ENCODE peak calls at places on chromosomes 11 and 22, in four cellular contexts. A is tibial artery, F is fibroblast of lung, J is cardiac muscle cell. K is an unnamed sample.

GRCh38 chr11:33867996-33868645 is 23.8 kb downstream of the LMO2 start:
- DNase-seq in A (no peak), F (no peak), J (no peak), K (no peak)

GRCh38 chr11:279966-280761 is 2.0 kb downstream of the NLRP6 start:
- DNase-seq in J (peak; percentile 47), F (no peak), A (peak; percentile 65), K (peak; percentile 51)

GRCh38 chr11:70460959-70461358 is 62.6 kb downstream of the CTTN start:
- DNase-seq in A (no peak), J (no peak), F (no peak), K (no peak)

GRCh38 chr22:38756631-38757463 is 1.0 kb upstream of the SUN2 start:
- DNase-seq in A (no peak), F (no peak), J (no peak), K (no peak)

GRCh38 chr11:28098257-28098656 is 9.7 kb downstream of the KIF18A start:
- DNase-seq in F (no peak), A (no peak), J (no peak), K (no peak)

GRCh38 chr11:130103296-130103814 is 33.7 kb downstream of the APLP2 start:
- DNase-seq in J (peak; percentile 92), F (peak; percentile 93), A (no peak), K (no peak)

GRCh38 chr11:16610738-16611388 is 127.6 kb upstream of the C11orf58 start:
- DNase-seq in J (no peak), A (no peak), F (no peak), K (no peak)

GRCh38 chr22:25845985-25846745 is 104.2 kb downstream of the MYO18B start:
- DNase-seq in A (no peak), J (no peak), F (no peak), K (no peak)

GRCh38 chr11:122439911-122440782 is 215.4 kb upstream of the UBASH3B start:
- DNase-seq in F (peak; percentile 83), A (peak; percentile 69), J (peak; percentile 70), K (peak; percentile 87)

GRCh38 chr11:127651175-127651887 is 650.8 kb upstream of the KIRREL3 start:
- DNase-seq in F (peak; percentile 83), A (no peak), J (no peak), K (no peak)

GRCh38 chr22:40289991-40290459 is 56.3 kb upstream of the ADSL start:
- DNase-seq in J (no peak), A (no peak), F (no peak), K (no peak)

GRCh38 chr22:27718186-27719032 is 83.1 kb downstream of the MN1 start:
- DNase-seq in J (peak; percentile 91), A (peak; percentile 89), F (peak; percentile 86), K (peak; percentile 45)

GRCh38 chr11:88398372-88399140 is 61.0 kb upstream of the CTSC start:
- DNase-seq in F (peak; percentile 46), J (peak; percentile 53), A (no peak), K (no peak)

DNA sequence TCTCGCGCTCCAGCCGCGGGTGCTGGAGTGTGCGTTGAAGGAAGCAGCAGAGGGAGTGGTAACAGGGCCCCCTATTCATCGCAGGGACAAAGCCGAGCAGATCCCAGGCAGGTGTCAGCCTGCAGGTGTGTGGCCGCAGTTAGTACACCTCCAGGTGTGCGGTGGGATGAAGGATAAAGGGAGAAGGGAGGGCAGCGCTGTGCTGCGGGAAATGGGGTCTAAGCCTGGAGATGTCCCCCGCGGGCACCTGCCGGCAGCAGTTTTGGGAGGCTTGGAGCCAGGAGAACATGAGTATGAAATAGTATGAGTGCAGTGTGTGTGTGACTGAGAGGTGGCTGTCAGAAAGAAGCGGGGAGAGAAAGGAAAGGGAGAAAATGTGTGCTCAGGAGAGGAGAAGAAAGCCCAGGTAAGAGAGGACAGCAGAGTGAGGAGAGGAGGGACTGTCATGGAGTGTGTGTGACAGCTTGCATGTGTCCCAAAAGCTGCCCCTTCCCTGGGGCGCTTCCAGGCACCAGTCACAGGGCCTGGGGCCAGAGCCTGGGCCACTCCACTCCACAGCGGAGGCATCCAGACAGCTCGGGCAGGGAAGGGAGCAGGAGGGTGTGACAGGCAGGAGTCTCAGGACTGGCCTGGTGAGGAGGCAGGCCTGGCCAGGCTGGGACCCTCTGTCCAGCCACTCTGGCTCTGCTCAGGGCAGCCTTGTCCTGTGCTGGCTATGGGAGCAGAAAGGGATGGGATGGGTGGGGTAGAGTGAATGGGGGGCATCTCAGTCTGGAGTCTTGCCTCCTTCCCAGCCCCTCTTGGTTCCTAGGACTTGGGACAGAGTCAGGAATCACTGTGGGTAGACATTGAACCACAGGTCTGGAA is 831 bp downstream of the MMP11 start:
- DNase-seq in A (no peak), J (no peak), F (no peak), K (no peak)
- H3K4me1 ChIP-seq in A (peaks cover 61% of the 10 kb centered on the region), J (peaks cover 17% of the 10 kb centered on the region), F (peaks cover 12% of the 10 kb centered on the region), K (peaks cover 38% of the 10 kb centered on the region)

DNA sequence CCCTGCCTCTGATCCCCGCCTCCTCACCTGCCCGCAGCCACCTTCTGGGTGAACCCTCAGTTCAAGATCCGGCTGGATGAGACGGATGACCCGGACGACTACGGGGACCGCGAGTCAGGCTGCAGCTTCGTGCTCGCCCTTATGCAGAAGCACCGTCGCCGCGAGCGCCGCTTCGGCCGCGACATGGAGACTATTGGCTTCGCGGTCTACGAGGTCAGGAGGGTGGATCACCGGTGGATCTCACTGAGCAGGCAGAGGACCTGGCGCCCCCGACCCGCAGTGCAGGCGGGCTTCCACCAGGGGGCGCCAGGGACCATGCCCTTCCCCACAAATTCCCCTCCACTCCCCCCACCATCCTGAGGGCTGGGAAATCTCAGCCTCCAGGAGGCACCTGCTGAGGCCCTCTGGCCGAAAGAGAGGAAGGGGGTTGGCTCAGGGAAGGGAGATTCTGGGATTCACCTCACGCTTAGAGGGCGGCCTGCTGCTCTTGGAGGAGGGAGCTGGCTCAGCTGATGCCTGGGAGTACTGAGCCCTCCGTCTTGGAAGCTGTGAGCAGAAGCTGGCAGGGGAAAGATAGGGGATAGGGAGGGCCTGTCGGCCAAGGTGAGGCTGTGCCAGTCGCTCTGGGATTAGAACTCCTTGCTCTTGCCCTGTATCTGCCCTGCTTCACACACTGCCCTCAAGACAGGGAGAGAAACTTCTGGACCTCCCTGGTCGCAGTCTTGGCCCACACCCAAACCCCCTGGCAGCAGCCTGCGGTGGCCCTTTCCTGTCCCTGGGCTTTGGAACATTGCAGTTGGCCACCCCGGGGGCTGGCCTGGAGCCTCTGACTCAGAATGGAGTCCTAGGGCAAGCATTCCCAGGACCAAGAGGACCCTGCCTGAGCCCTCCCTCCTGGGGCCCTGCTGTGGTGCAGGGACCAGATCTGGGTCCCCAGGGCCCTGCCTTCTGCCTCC is 23.2 kb downstream of the CAPN1 start:
- DNase-seq in J (peak; percentile 53), F (peak; percentile 25), A (peak; percentile 56), K (no peak)
- H3K4me3 ChIP-seq in J (no peak overlapping the region), F (no peak overlapping the region), A (no peak overlapping the region), K (no peak overlapping the region)

GRCh38 chr11:66317322-66317765 is 500 bp upstream of the CD248 start:
- DNase-seq in A (no peak), F (peak; percentile 81), J (peak; percentile 87), K (no peak)

GRCh38 chr11:66316849-66317251 is at the start of gene CD248:
- DNase-seq in F (peak; percentile 89), A (peak; percentile 84), J (peak; percentile 94), K (no peak)

GRCh38 chr11:66315921-66316811 is 678 bp downstream of the CD248 start:
- DNase-seq in F (no peak), A (no peak), J (peak; percentile 20), K (no peak)

GRCh38 chr11:66318576-66318970 is 1.7 kb upstream of the CD248 start:
- DNase-seq in A (no peak), F (no peak), J (no peak), K (no peak)

DNA sequence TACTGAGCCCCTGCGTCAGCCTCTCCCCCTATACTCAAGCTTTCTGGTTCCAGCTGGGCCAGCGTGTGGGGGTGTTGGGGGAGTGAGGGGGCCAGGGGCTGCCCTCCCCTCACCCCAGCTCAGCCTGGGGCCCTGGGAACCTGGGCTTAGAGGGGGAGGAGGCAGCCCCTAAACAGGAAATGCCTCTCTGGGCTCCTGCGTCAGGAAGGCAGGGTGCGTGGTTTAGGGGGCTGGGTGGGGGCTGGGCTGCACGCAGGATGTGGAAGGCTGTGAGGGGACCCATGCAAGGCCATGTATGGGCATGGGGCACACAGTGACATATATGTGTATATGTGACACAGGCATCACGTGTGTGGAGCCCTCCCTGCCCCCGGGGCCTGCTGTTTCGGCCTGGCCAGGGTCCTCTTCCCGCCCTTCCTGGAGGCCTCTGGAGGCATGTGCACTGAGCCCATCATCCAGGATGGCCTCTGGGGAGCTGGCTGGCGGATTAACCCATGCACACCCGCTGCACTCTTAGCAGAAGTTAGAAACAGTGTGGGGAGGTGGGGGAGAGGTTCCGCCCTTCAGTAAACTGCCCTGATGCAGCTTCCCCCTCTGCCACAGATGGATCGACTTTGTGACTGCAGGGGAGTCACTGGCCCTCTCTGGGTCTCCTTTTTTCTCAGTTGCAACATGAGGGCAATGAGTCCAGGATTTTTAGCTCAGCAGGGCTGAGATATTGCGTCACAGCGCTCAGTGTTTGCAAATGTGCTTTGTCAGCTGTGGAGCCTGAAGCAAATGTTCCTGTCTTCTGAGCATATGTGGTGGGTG is 1.1 kb upstream of the CD248 start:
- DNase-seq in F (peak; percentile 98), A (no peak), J (peak; percentile 97), K (peak; percentile 59)
- H3K4me1 ChIP-seq in F (peaks cover 24% of the 10 kb centered on the region), A (peaks cover 31% of the 10 kb centered on the region), J (peaks cover 24% of the 10 kb centered on the region), K (peaks cover 34% of the 10 kb centered on the region)

GRCh38 chr11:12918667-12919066 is 90.4 kb upstream of the RASSF10 start:
- DNase-seq in J (no peak), A (no peak), F (no peak), K (no peak)

GRCh38 chr11:12909866-12910265 is 99.2 kb upstream of the RASSF10 start:
- DNase-seq in J (no peak), F (no peak), A (no peak), K (no peak)

GRCh38 chr11:12917830-12918229 is 91.3 kb upstream of the RASSF10 start:
- DNase-seq in A (no peak), J (no peak), F (no peak), K (no peak)

GRCh38 chr11:12915093-12915492 is 94.0 kb upstream of the RASSF10 start:
- DNase-seq in A (no peak), F (no peak), J (no peak), K (no peak)

GRCh38 chr11:12914401-12914912 is 94.7 kb upstream of the RASSF10 start:
- DNase-seq in A (peak; percentile 76), F (peak; percentile 75), J (peak; percentile 42), K (peak; percentile 67)
- H3K4me3 ChIP-seq in A (no peak overlapping the region), F (no peak overlapping the region), J (no peak overlapping the region), K (no peak overlapping the region)

DNA sequence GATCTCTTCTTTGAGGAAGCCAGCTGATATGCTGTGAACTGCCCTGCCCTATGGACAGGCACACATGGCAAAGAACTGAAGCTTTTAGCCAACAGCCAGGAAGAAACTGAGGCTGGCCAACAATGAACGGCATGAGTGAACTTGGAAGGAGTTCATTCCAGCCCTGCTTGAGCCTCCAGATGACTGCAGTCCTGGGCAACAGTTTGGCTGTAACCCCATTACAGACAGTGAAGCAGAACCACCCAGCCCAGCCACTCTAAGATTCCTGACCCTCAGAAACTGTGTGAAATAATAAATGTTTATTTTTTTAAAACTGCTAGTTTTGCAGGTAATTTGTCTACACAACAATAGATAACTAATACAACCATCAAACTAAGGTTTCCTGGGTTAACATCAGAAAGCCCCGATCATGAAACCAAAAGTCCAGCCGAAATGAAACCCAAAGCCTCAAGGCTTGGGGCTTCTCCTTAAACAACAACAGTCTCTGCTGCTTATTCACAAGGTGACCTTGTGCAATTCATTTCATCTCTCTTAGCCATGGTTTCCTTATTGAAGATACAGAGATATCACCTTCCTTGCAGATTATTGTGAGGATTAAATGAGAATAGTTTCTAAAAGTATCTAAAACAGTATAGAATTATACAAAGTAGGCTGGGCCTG is 31.4 kb downstream of the PAK1 start:
- DNase-seq in F (no peak), A (no peak), J (no peak), K (no peak)
- H3K4me1 ChIP-seq in F (no peaks in the 10 kb centered on the region), A (no peaks in the 10 kb centered on the region), J (no peaks in the 10 kb centered on the region), K (peaks cover 14% of the 10 kb centered on the region)